ENCODE peak calls at places on chromosome 9, in ten cellular contexts. G is lung; M is GM12878; S is psoas muscle; X is activated gamma-delta T cell treated with Interleukin-2 at 50 U/mL for 16 hours; U is GM23338; I is H54; E is AG08396; L is stimulated activated CD4-positive, alpha-beta T cell treated with anti-CD3 and anti-CD28 coated beads, Interleukin-2, amount 100 ng/mL, for 4 hours; F is H4. K is an unnamed sample.

GRCh38 chr9:22117511-22118388 is 108.6 kb upstream of the CDKN2B start:
- DNase-seq in G (peak; percentile 54), M (no peak), S (peak; percentile 48), X (no peak), U (peak; percentile 56), I (no peak), E (no peak), L (no peak), F (no peak), K (no peak)

GRCh38 chr9:94936411-94936810 is 209.9 kb downstream of the AOPEP start:
- DNase-seq in G (no peak), M (no peak), S (no peak), X (no peak), U (no peak), I (no peak), E (no peak), L (no peak), F (no peak), K (no peak)

GRCh38 chr9:107807183-107807582 is 317.6 kb upstream of the KLF4 start:
- DNase-seq in G (no peak), M (no peak), S (no peak), X (no peak), U (no peak), I (no peak), E (peak; percentile 32), L (no peak), F (peak; percentile 38), K (no peak)

GRCh38 chr9:2269778-2270177 is 254.6 kb downstream of the SMARCA2 start:
- DNase-seq in G (no peak), M (no peak), S (no peak), X (no peak), U (no peak), I (no peak), E (no peak), L (no peak), F (no peak), K (no peak)

GRCh38 chr9:131318211-131318610 is 28.7 kb downstream of the PLPP7 start:
- DNase-seq in G (no peak), M (no peak), S (peak; percentile 63), X (no peak), U (no peak), I (no peak), E (no peak), L (no peak), F (no peak), K (no peak)

GRCh38 chr9:125409637-125410521 is 148.3 kb downstream of the GAPVD1 start:
- DNase-seq in G (no peak), M (no peak), S (no peak), X (no peak), U (peak; percentile 74), I (peak; percentile 86), E (peak; percentile 69), L (no peak), F (peak; percentile 54), K (no peak)

GRCh38 chr9:69466151-69466550 is 141.1 kb downstream of the ENTREP1 start:
- DNase-seq in G (no peak), M (no peak), S (no peak), X (no peak), U (no peak), I (no peak), E (peak; percentile 51), L (no peak), F (no peak), K (no peak)

GRCh38 chr9:137028281-137029057 is 432 bp upstream of the ABCA2 start:
- DNase-seq in G (no peak), M (no peak), S (peak; percentile 79), X (peak; percentile 60), U (peak; percentile 78), I (peak; percentile 93), E (peak; percentile 85), L (peak; percentile 47), F (peak; percentile 36), K (peak; percentile 92)

GRCh38 chr9:7186175-7186574 is 428.4 kb downstream of the KDM4C start:
- DNase-seq in G (no peak), M (no peak), S (no peak), X (no peak), U (peak; percentile 64), I (no peak), E (no peak), L (no peak), F (no peak), K (no peak)

GRCh38 chr9:20744046-20744630 is 60.1 kb downstream of the FOCAD start:
- DNase-seq in G (no peak), M (no peak), S (no peak), X (no peak), U (no peak), I (no peak), E (no peak), L (no peak), F (no peak), K (no peak)

GRCh38 chr9:126419475-126419874 is 92.8 kb downstream of the MVB12B start:
- DNase-seq in G (no peak), M (no peak), S (peak; percentile 77), X (no peak), U (no peak), I (no peak), E (no peak), L (no peak), F (no peak), K (no peak)